ENCODE peak calls at places on chromosomes 13 and 19, in six cellular contexts. E, F, U, S, I and H are unnamed samples.

GRCh38 chr13:24688111-24688510 is 7.9 kb downstream of the ATP12A start:
- DNase-seq in S (no peak), F (no peak), U (no peak), I (no peak), E (no peak), H (no peak)

GRCh38 chr13:24161980-24162517 is 1.5 kb downstream of the SPATA13 start:
- DNase-seq in E (no peak), S (no peak), F (no peak), I (peak; percentile 57), U (no peak), H (no peak)

GRCh38 chr19:19626516-19627441 is 1.2 kb downstream of the LPAR2 start:
- DNase-seq in I (no peak), E (no peak), F (no peak), S (no peak), U (no peak), H (no peak)

GRCh38 chr13:103908274-103908673 is 842.1 kb upstream of the SLC10A2 start:
- DNase-seq in S (no peak), E (no peak), I (no peak), U (no peak), F (no peak), H (no peak)

GRCh38 chr13:45718063-45718462 is 15.9 kb downstream of the CBY2 start:
- DNase-seq in S (peak; percentile 40), E (no peak), F (peak; percentile 7), I (peak; percentile 41), U (peak; percentile 18), H (no peak)

GRCh38 chr13:112143046-112143752 is 76.2 kb downstream of the SOX1 start:
- DNase-seq in S (no peak), E (peak; percentile 47), U (no peak), I (no peak), F (no peak), H (no peak)

GRCh38 chr19:22625266-22626035 is 8.7 kb upstream of the ZNF492 start:
- DNase-seq in E (peak; percentile 36), U (peak; percentile 34), S (no peak), F (no peak), I (no peak), H (no peak)

GRCh38 chr19:55270172-55270942 is 9.6 kb downstream of the HSPBP1 start:
- DNase-seq in E (no peak), F (no peak), U (no peak), S (no peak), I (no peak), H (no peak)

GRCh38 chr13:99501952-99502310 is 659 bp downstream of the TM9SF2 start:
- DNase-seq in S (peak; percentile 35), E (no peak), F (peak; percentile 18), U (no peak), I (peak; percentile 6), H (no peak)

GRCh38 chr13:33394294-33394932 is 108.9 kb upstream of the STARD13 start:
- DNase-seq in F (no peak), S (no peak), U (no peak), I (no peak), E (no peak), H (no peak)

GRCh38 chr13:39410089-39410901 is 192.7 kb downstream of the LHFPL6 start:
- DNase-seq in S (peak; percentile 94), I (no peak), F (no peak), U (no peak), E (no peak), H (no peak)

GRCh38 chr19:2702170-2703076 is at the start of gene GNG7:
- DNase-seq in E (peak; percentile 98), F (peak; percentile 95), I (peak; percentile 81), U (peak; percentile 81), S (peak; percentile 92), H (peak; percentile 93)

GRCh38 chr13:52127783-52128702 is 830 bp downstream of the NEK5 start:
- DNase-seq in S (peak; percentile 65), F (peak; percentile 64), U (no peak), I (peak; percentile 79), E (no peak), H (peak; percentile 44)

GRCh38 chr19:912181-913079 is 589 bp downstream of the R3HDM4 start:
- DNase-seq in S (peak; percentile 42), I (no peak), F (no peak), U (no peak), E (no peak), H (no peak)

GRCh38 chr13:73092831-73093230 is 34.0 kb downstream of the KLF5 start:
- DNase-seq in F (no peak), E (no peak), I (no peak), S (no peak), U (no peak), H (no peak)

GRCh38 chr19:1172353-1173159 is 1.5 kb downstream of the SBNO2 start:
- DNase-seq in I (peak; percentile 58), F (no peak), S (peak; percentile 76), U (peak; percentile 81), E (peak; percentile 74), H (no peak)

GRCh38 chr13:77184455-77184854 is 142.4 kb downstream of the MYCBP2 start:
- DNase-seq in F (peak; percentile 67), I (no peak), U (no peak), E (no peak), S (no peak), H (no peak)

DNA sequence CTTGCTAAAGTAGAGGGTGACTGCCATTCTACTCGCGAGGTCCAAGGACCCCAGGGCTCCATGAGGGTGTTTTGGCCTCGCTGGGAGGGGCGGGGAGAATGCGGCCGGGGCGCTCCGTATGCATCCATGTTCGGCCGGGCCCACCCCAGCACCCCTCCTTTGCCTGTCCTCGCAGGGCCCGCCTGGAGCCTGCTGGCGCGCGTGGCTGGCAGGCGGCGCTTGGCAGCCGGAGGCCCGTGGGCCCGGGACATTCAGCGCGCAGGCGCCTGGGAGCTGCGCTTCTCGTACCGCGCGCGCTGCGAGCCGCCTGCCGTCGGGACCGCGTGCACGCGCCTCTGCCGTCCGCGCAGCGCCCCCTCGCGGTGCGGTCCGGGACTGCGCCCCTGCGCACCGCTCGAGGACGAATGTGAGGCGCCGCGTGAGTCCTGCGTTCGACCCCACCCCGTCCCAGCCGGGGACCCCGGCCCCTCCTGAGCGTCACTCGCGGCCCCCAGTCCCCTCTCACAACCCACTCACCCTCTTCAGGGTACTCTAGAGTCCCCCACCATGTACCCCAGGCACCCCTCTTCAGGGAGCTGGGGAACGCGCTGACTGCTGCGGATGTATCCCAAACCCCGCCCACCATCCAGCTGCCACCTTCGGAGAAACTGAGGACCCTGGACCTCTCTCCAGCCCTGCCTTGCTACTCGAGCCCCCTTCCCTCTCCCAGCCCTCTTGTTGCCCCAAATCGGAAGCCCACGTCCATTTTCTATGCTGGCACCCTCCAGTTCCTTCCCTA is 4.1 kb downstream of the DLL3 start:
- DNase-seq in U (no peak), S (peak; percentile 85), F (peak; percentile 92), E (peak; percentile 83), I (no peak), H (peak; percentile 61)
- TF ChIP-seq CTCF in U (peak; percentile 87), S (peak; percentile 57), F (peak; percentile 85), E (peak; percentile 66), I (peak; percentile 50), H (peak; percentile 68)

GRCh38 chr19:49168421-49168820 is 10.8 kb downstream of the TRPM4 start:
- DNase-seq in F (no peak), E (no peak), U (no peak), I (no peak), S (no peak), H (no peak)
- H3K27ac ChIP-seq in F (no peak overlapping the region), E (no peak overlapping the region), U (no peak overlapping the region), I (no peak overlapping the region), S (no peak overlapping the region), H (no peak overlapping the region)

GRCh38 chr19:7197760-7198696 is 96.2 kb downstream of the INSR start:
- DNase-seq in U (peak; percentile 93), S (peak; percentile 97), E (peak; percentile 96), I (peak; percentile 98), F (peak; percentile 97), H (peak; percentile 89)
- TF ChIP-seq CTCF in U (peak; percentile 25), S (peak; percentile 7), E (peak; percentile 32), I (no peak), F (no peak), H (no peak)

DNA sequence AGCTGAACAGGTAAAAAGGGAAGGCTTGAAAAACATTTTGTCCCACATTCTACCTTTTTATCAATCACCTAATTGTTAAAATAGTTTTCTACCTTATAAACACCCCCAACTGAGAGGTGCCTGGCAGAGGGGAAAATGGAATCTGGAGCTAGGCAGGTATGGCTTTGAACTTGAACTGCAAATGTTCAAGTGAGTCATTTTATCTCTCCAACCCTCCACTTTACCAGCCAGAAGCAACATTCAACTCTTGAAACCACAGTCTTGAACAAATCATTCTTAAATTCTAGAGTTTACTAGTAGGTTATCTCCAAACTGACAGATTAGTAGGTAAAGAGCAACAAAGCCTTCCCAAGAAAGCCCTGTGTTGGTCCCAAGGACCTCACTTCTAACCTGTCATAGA is 116.9 kb downstream of the ABCC4 start:
- DNase-seq in E (no peak), I (no peak), F (no peak), S (no peak), U (no peak), H (no peak)
- H3K27ac ChIP-seq in E (no peak overlapping the region), I (no peak overlapping the region), F (no peak overlapping the region), S (no peak overlapping the region), U (no peak overlapping the region), H (peak overlapping the region; percentile 60)

GRCh38 chr13:109572389-109572788 is 214.0 kb downstream of the IRS2 start:
- DNase-seq in I (no peak), E (no peak), F (no peak), S (no peak), U (no peak), H (no peak)

GRCh38 chr13:109565877-109566276 is 220.5 kb downstream of the IRS2 start:
- DNase-seq in I (no peak), S (no peak), U (no peak), F (no peak), E (no peak), H (no peak)

GRCh38 chr13:109568273-109568900 is 218.0 kb downstream of the IRS2 start:
- DNase-seq in U (no peak), E (no peak), S (no peak), I (no peak), F (no peak), H (no peak)

GRCh38 chr13:109569938-109570711 is 216.3 kb downstream of the IRS2 start:
- DNase-seq in U (no peak), I (no peak), F (no peak), E (no peak), S (no peak), H (peak; percentile 20)

DNA sequence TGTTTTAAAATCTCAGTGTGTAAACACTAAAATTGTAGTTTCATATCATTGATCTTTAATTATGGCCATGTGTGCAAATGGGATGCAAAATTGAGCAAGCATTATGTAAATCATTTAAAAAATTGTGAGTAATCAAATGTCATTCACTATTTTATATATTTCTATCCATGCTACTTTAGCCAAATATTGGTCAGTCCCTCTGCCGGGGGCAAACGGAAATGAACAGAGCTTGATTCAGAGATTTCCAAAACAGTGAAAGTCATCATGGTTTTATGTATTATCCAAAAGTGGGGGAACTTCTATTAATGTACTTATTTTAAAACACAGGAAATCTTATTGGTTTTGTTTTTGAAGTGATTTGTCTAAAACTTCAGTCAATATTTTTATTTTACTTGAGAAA is 219.1 kb downstream of the IRS2 start:
- DNase-seq in I (peak; percentile 33), E (no peak), F (no peak), S (peak; percentile 11), U (no peak), H (no peak)
- TF ChIP-seq CTCF in I (peak; percentile 50), E (no peak), F (no peak), S (peak; percentile 33), U (no peak), H (no peak)